ENCODE peak calls at places on chromosomes 1 and 21, in seven cellular contexts. E is stimulated activated effector memory CD8-positive, alpha-beta T cell treated with anti-CD3 and anti-CD28 coated beads, Interleukin-12 subunit alpha, Interleukin-12 subunit beta, amount 100 ng/mL, for 72 hours; I is kidney glomerular epithelial cell; G is naive thymus-derived CD8-positive, alpha-beta T cell; H is stromal cell of bone marrow; X is osteocyte; K is activated T-cell treated with anti-CD3 and anti-CD28 coated beads, Interleukin-2, amount 50 U/mL, for 72 hours. R is an unnamed sample.
A peak's percentile ranks its signal among the peaks of the same experiment; 100 is the strongest.

GRCh38 chr1:201624741-201625646 is 86.1 kb downstream of the NAV1 start:
- DNase-seq in G (no peak), E (no peak), I (peak; percentile 76), H (peak; percentile 97), X (no peak), K (no peak), R (no peak)

GRCh38 chr1:7948950-7949349 is 8.3 kb upstream of the TNFRSF9 start:
- DNase-seq in X (no peak), E (peak; percentile 28), G (peak; percentile 4), K (peak; percentile 54), H (peak; percentile 50), I (peak; percentile 71), R (peak; percentile 22)

GRCh38 chr1:212101735-212102134 is 66.2 kb downstream of the DTL start:
- DNase-seq in E (no peak), H (no peak), G (no peak), K (no peak), I (no peak), X (no peak), R (no peak)

GRCh38 chr1:20723159-20723536 is 5.3 kb upstream of the KIF17 start:
- DNase-seq in G (no peak), K (no peak), H (no peak), I (no peak), E (no peak), X (no peak), R (no peak)

GRCh38 chr1:21305900-21306189 is 15.6 kb upstream of the ECE1 start:
- DNase-seq in G (no peak), K (no peak), X (no peak), I (no peak), E (no peak), H (no peak), R (no peak)

GRCh38 chr21:35358008-35358407 is 308.9 kb upstream of the RUNX1 start:
- DNase-seq in E (no peak), G (no peak), I (no peak), K (no peak), H (no peak), X (no peak), R (no peak)

GRCh38 chr1:60875139-60875538 is 207.2 kb upstream of the NFIA start:
- DNase-seq in K (no peak), X (no peak), I (no peak), E (no peak), H (no peak), G (no peak), R (no peak)

GRCh38 chr1:108704501-108704900 is 8.2 kb upstream of the FNDC7 start:
- DNase-seq in I (peak; percentile 80), E (no peak), H (peak; percentile 69), K (peak; percentile 8), X (no peak), G (no peak), R (peak; percentile 51)

GRCh38 chr1:214420341-214420740 is 131.1 kb downstream of the PTPN14 start:
- DNase-seq in H (no peak), I (no peak), E (no peak), G (no peak), X (no peak), K (no peak), R (no peak)

GRCh38 chr1:94069649-94070285 is 51.2 kb downstream of the ABCA4 start:
- DNase-seq in K (no peak), I (no peak), X (no peak), E (no peak), H (no peak), G (no peak), R (peak; percentile 14)

GRCh38 chr1:200474633-200475032 is 64.8 kb upstream of the ZNF281 start:
- DNase-seq in K (no peak), E (no peak), X (no peak), G (no peak), I (no peak), H (no peak), R (no peak)

GRCh38 chr21:38821959-38822682 is 16.4 kb downstream of the ETS2 start:
- DNase-seq in G (no peak), H (no peak), I (no peak), E (no peak), K (no peak), X (no peak), R (no peak)

GRCh38 chr1:41486892-41487728 is 2.6 kb upstream of the EDN2 start:
- DNase-seq in H (no peak), G (no peak), K (no peak), X (no peak), I (no peak), E (no peak), R (no peak)

GRCh38 chr1:52825868-52826267 is 16.7 kb upstream of the ZYG11A start:
- DNase-seq in I (no peak), E (no peak), K (no peak), G (no peak), H (no peak), X (no peak), R (no peak)

GRCh38 chr1:208107817-208108608 is 136.2 kb downstream of the PLXNA2 start:
- DNase-seq in X (no peak), H (no peak), I (peak; percentile 79), E (no peak), K (no peak), G (no peak), R (peak; percentile 52)

GRCh38 chr1:193806079-193807048 is 620.0 kb upstream of the B3GALT2 start:
- DNase-seq in X (no peak), K (no peak), H (no peak), I (no peak), G (no peak), E (no peak), R (no peak)

GRCh38 chr1:49435291-49435690 is 588.5 kb downstream of the AGBL4 start:
- DNase-seq in I (no peak), E (no peak), H (no peak), K (no peak), G (no peak), X (no peak), R (no peak)

GRCh38 chr1:27547220-27548116 is 56.5 kb downstream of the AHDC1 start:
- DNase-seq in K (no peak), E (no peak), H (no peak), G (no peak), I (no peak), X (no peak), R (no peak)

GRCh38 chr1:81800741-81801031 is at the start of gene ADGRL2:
- DNase-seq in X (no peak), H (no peak), G (no peak), E (no peak), K (no peak), I (no peak), R (no peak)

GRCh38 chr1:116284819-116285390 is 88.1 kb upstream of the ATP1A1 start:
- DNase-seq in K (no peak), E (no peak), G (no peak), X (no peak), H (no peak), I (no peak), R (no peak)

GRCh38 chr1:213393860-213394259 is 342.8 kb downstream of the RPS6KC1 start:
- DNase-seq in K (no peak), G (no peak), H (no peak), I (no peak), X (no peak), E (no peak), R (no peak)

GRCh38 chr1:193537266-193538003 is 351.0 kb upstream of the B3GALT2 start:
- DNase-seq in H (no peak), E (no peak), K (peak; percentile 80), G (no peak), I (no peak), X (no peak), R (no peak)

GRCh38 chr1:203465943-203466342 is 9.7 kb upstream of the PRELP start:
- DNase-seq in I (no peak), E (no peak), H (no peak), G (no peak), K (no peak), X (no peak), R (no peak)

GRCh38 chr1:173789841-173790240 is 34.6 kb upstream of the DARS2 start:
- DNase-seq in X (no peak), G (no peak), E (no peak), I (no peak), K (no peak), H (no peak), R (no peak)